ENCODE peak calls at places on chromosomes 7 and 10, in four cellular contexts. I is mesendoderm, W is H9, C is H1. X is an unnamed sample.

GRCh38 chr7:95102662-95103061 is 195.3 kb downstream of the PPP1R9A start:
- DNase-seq in I (no peak), W (no peak), C (no peak), X (no peak)

GRCh38 chr10:131722121-131722520 is 178.7 kb upstream of the PPP2R2D start:
- DNase-seq in I (no peak), W (no peak), C (no peak), X (no peak)

GRCh38 chr10:125555743-125556142 is 127.2 kb downstream of the TEX36 start:
- DNase-seq in I (no peak), W (no peak), C (no peak), X (no peak)

GRCh38 chr10:12795723-12796122 is 205.8 kb downstream of the CCDC3 start:
- DNase-seq in I (no peak), W (no peak), C (no peak), X (no peak)

GRCh38 chr10:115937756-115938032 is 335.3 kb downstream of the GFRA1 start:
- DNase-seq in I (no peak), W (no peak), C (no peak), X (no peak)

GRCh38 chr10:119517235-119518141 is 25.0 kb downstream of the RGS10 start:
- DNase-seq in I (no peak), W (no peak), C (no peak), X (peak)

GRCh38 chr10:34780818-34781380 is 34.2 kb downstream of the PARD3 start:
- DNase-seq in I (peak), W (no peak), C (no peak), X (peak)

GRCh38 chr7:29146888-29147609 is 712 bp upstream of the CPVL start:
- DNase-seq in I (peak), W (peak), C (no peak), X (no peak)

GRCh38 chr7:49443515-49443914 is 329.9 kb upstream of the VWC2 start:
- DNase-seq in I (no peak), W (no peak), C (no peak), X (no peak)

GRCh38 chr10:14653271-14654161 is 121.2 kb downstream of the FAM107B start:
- DNase-seq in I (peak), W (peak), C (no peak), X (peak)

GRCh38 chr7:150937848-150938561 is 40.1 kb downstream of the KCNH2 start:
- DNase-seq in I (peak), W (no peak), C (no peak), X (peak)

GRCh38 chr7:37081436-37081835 is 357.1 kb upstream of the AOAH start:
- DNase-seq in I (no peak), W (no peak), C (no peak), X (no peak)

GRCh38 chr10:14478639-14479038 is 147.9 kb upstream of the FRMD4A start:
- DNase-seq in I (peak), W (peak), C (no peak), X (peak)

GRCh38 chr7:116443101-116443523 is 56.4 kb upstream of the CAV2 start:
- DNase-seq in I (peak), W (no peak), C (no peak), X (peak)

GRCh38 chr7:155917836-155918385 is 105.6 kb upstream of the SHH start:
- DNase-seq in I (no peak), W (no peak), C (no peak), X (no peak)

GRCh38 chr7:91030680-91031079 is 233.6 kb upstream of the FZD1 start:
- DNase-seq in I (peak), W (no peak), C (peak), X (no peak)

GRCh38 chr10:30581779-30582380 is 47.7 kb downstream of the LYZL2 start:
- DNase-seq in I (peak), W (peak), C (no peak), X (peak)

GRCh38 chr10:114694735-114695134 is 36.7 kb upstream of the ABLIM1 start:
- DNase-seq in I (peak), W (peak), C (peak), X (no peak)

GRCh38 chr10:43282881-43283280 is 16.0 kb upstream of the RASGEF1A start:
- DNase-seq in I (peak), W (peak), C (peak), X (no peak)

GRCh38 chr7:116912269-116912909 is 40.9 kb upstream of the ST7 start:
- DNase-seq in I (no peak), W (no peak), C (no peak), X (peak)

GRCh38 chr7:11192506-11192905 is 218.8 kb downstream of the PHF14 start:
- DNase-seq in I (no peak), W (no peak), C (no peak), X (peak)

GRCh38 chr10:129631011-129631410 is 164.0 kb downstream of the MGMT start:
- DNase-seq in I (no peak), W (no peak), C (no peak), X (peak)

GRCh38 chr7:11327633-11328032 is 354.0 kb downstream of the PHF14 start:
- DNase-seq in I (no peak), W (no peak), C (no peak), X (no peak)

GRCh38 chr10:75466016-75466415 is 34.6 kb downstream of the LRMDA start:
- DNase-seq in I (no peak), W (no peak), C (no peak), X (no peak)

GRCh38 chr10:63260860-63261251 is 127.7 kb downstream of the NRBF2 start:
- DNase-seq in I (peak), W (no peak), C (no peak), X (no peak)

GRCh38 chr10:114577133-114577532 is 80.9 kb downstream of the ABLIM1 start:
- DNase-seq in I (peak), W (no peak), C (no peak), X (peak)

GRCh38 chr7:12481722-12482121 is 78.1 kb upstream of the VWDE start:
- DNase-seq in I (no peak), W (no peak), C (no peak), X (no peak)

GRCh38 chr7:47771301-47771989 is 176.8 kb downstream of the PKD1L1 start:
- DNase-seq in I (no peak), W (no peak), C (no peak), X (no peak)

GRCh38 chr7:105102557-105103352 is 88.8 kb downstream of the KMT2E start:
- DNase-seq in I (no peak), W (no peak), C (no peak), X (no peak)
- H3K56ac ChIP-seq in I (no peak), W (no peak), C (no peak), X (no peak)

GRCh38 chr7:2081526-2082356 is 151.0 kb downstream of the MAD1L1 start:
- DNase-seq in I (no peak), W (no peak), C (no peak), X (no peak)

GRCh38 chr7:2079332-2080068 is 153.2 kb downstream of the MAD1L1 start:
- DNase-seq in I (no peak), W (no peak), C (no peak), X (no peak)

GRCh38 chr7:2078899-2079298 is 153.8 kb downstream of the MAD1L1 start:
- DNase-seq in I (no peak), W (no peak), C (no peak), X (no peak)

GRCh38 chr7:2082357-2083038 is 150.2 kb downstream of the MAD1L1 start:
- DNase-seq in I (no peak), W (no peak), C (no peak), X (peak)

DNA sequence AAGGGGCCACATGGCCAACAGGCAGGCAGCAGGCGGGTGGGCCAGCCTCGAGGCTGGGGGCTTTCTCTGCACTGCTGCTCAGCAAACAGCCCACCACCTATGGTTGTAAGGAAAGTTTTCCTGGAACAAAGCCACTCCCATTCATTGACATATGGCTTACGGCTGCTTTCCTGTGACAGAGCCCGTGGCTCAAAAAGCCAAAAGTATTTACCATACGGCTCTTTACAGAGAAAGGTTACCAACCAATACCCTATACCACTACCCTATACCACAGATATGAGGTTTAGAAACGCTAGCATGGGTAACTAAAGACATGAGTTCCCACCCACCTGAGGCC is 152.7 kb downstream of the MAD1L1 start:
- DNase-seq in I (no peak), W (no peak), C (no peak), X (no peak)
- H3K9ac ChIP-seq in I (no peak), W (no peak), C (no peak), X (no peak)

GRCh38 chr10:102813017-102813541 is 24.1 kb downstream of the CYP17A1 start:
- DNase-seq in I (no peak), W (no peak), C (no peak), X (no peak)
- H4K5ac ChIP-seq in I (no peak), W (no peak), C (no peak), X (no peak)

GRCh38 chr10:80444646-80445319 is 9.3 kb upstream of the TSPAN14 start:
- DNase-seq in I (peak), W (peak), C (peak), X (peak)

GRCh38 chr10:80444124-80444523 is 10.0 kb upstream of the TSPAN14 start:
- DNase-seq in I (no peak), W (no peak), C (no peak), X (no peak)

GRCh38 chr10:80443531-80443974 is 10.6 kb upstream of the TSPAN14 start:
- DNase-seq in I (peak), W (peak), C (no peak), X (no peak)

GRCh38 chr10:80441831-80442230 is 12.3 kb upstream of the TSPAN14 start:
- DNase-seq in I (no peak), W (no peak), C (no peak), X (no peak)

DNA sequence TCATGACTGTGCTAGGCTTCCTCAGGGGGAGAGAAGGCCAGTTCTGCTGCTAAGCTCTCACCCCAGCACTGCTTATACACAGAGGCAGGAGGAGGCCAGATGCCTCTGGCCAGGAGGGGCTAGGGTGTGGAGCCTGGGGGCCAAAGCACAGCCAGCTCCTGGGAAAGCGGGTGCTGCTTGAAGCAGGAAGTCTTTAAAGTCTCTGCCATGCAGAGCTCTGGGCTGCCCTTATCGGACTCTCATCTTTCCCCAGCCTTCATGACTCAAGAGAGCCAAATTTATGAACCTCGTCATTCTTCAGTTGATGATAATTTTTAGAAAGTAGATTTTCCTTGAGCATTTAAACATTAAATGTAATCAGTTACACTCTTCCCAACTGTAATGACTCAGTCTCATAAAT is 11.2 kb upstream of the TSPAN14 start:
- DNase-seq in I (no peak), W (no peak), C (no peak), X (no peak)
- H3K56ac ChIP-seq in I (no peak), W (no peak), C (no peak), X (no peak)

X was measured in IMR-90.